ENCODE peak calls at places on chromosome X, in nine cellular contexts. One of them, this sample, is unnamed.

GRCh38 chrX:122134291-122134690 is 1049.8 kb upstream of the GRIA3 start:
- DNase-seq in tibial nerve: no peak
- DNase-seq in transverse colon: no peak
- DNase-seq in upper lobe of left lung: no peak
- DNase-seq in sigmoid colon: no peak
- DNase-seq in A549: no peak
- DNase-seq in K562: no peak
- DNase-seq in suprapubic skin: no peak
- DNase-seq in ovary: no peak
- DNase-seq in this sample: no peak

GRCh38 chrX:39613508-39613921 is 484.2 kb downstream of the BCOR start:
- DNase-seq in tibial nerve: peak
- DNase-seq in sigmoid colon: no peak
- DNase-seq in suprapubic skin: no peak
- DNase-seq in transverse colon: peak
- DNase-seq in upper lobe of left lung: peak
- DNase-seq in K562: no peak
- DNase-seq in A549: peak
- DNase-seq in ovary: peak
- DNase-seq in this sample: no peak

GRCh38 chrX:135707880-135708279 is 5.6 kb upstream of the CT45A1 start:
- DNase-seq in transverse colon: peak
- DNase-seq in K562: peak
- DNase-seq in upper lobe of left lung: no peak
- DNase-seq in ovary: no peak
- DNase-seq in suprapubic skin: no peak
- DNase-seq in tibial nerve: no peak
- DNase-seq in sigmoid colon: no peak
- DNase-seq in A549: peak
- DNase-seq in this sample: no peak

GRCh38 chrX:129797251-129797906 is 17.6 kb downstream of the SASH3 start:
- DNase-seq in K562: no peak
- DNase-seq in sigmoid colon: peak
- DNase-seq in transverse colon: no peak
- DNase-seq in upper lobe of left lung: no peak
- DNase-seq in tibial nerve: no peak
- DNase-seq in suprapubic skin: no peak
- DNase-seq in A549: no peak
- DNase-seq in ovary: no peak
- DNase-seq in this sample: no peak

GRCh38 chrX:121052122-121052521 is 4.7 kb downstream of the GLUD2 start:
- DNase-seq in ovary: no peak
- DNase-seq in K562: no peak
- DNase-seq in suprapubic skin: no peak
- DNase-seq in upper lobe of left lung: no peak
- DNase-seq in tibial nerve: no peak
- DNase-seq in transverse colon: no peak
- DNase-seq in A549: no peak
- DNase-seq in sigmoid colon: no peak
- DNase-seq in this sample: no peak

GRCh38 chrX:19063030-19063429 is 59.2 kb downstream of the ADGRG2 start:
- DNase-seq in transverse colon: no peak
- DNase-seq in ovary: no peak
- DNase-seq in sigmoid colon: no peak
- DNase-seq in A549: peak
- DNase-seq in tibial nerve: no peak
- DNase-seq in upper lobe of left lung: no peak
- DNase-seq in suprapubic skin: no peak
- DNase-seq in K562: no peak
- DNase-seq in this sample: no peak

GRCh38 chrX:119673336-119673735 is 19.6 kb downstream of the SEPTIN6 start:
- DNase-seq in A549: no peak
- DNase-seq in sigmoid colon: peak
- DNase-seq in K562: no peak
- DNase-seq in transverse colon: no peak
- DNase-seq in ovary: no peak
- DNase-seq in upper lobe of left lung: no peak
- DNase-seq in suprapubic skin: no peak
- DNase-seq in tibial nerve: no peak
- DNase-seq in this sample: no peak

GRCh38 chrX:13694359-13694758 is 5.4 kb downstream of the RAB9A start:
- DNase-seq in K562: no peak
- DNase-seq in ovary: no peak
- DNase-seq in suprapubic skin: no peak
- DNase-seq in sigmoid colon: no peak
- DNase-seq in upper lobe of left lung: no peak
- DNase-seq in transverse colon: no peak
- DNase-seq in tibial nerve: no peak
- DNase-seq in A549: no peak
- DNase-seq in this sample: no peak

GRCh38 chrX:53379008-53379710 is 43.3 kb downstream of the SMC1A start:
- DNase-seq in tibial nerve: no peak
- DNase-seq in upper lobe of left lung: no peak
- DNase-seq in transverse colon: no peak
- DNase-seq in A549: no peak
- DNase-seq in sigmoid colon: no peak
- DNase-seq in suprapubic skin: no peak
- DNase-seq in K562: no peak
- DNase-seq in ovary: no peak
- DNase-seq in this sample: no peak

GRCh38 chrX:54721424-54721823 is 76.6 kb downstream of the ITIH6 start:
- DNase-seq in upper lobe of left lung: no peak
- DNase-seq in ovary: no peak
- DNase-seq in tibial nerve: no peak
- DNase-seq in suprapubic skin: no peak
- DNase-seq in sigmoid colon: no peak
- DNase-seq in K562: no peak
- DNase-seq in transverse colon: no peak
- DNase-seq in A549: peak
- DNase-seq in this sample: no peak

GRCh38 chrX:25083661-25084060 is 67.9 kb upstream of the ARX start:
- DNase-seq in transverse colon: no peak
- DNase-seq in A549: peak
- DNase-seq in sigmoid colon: no peak
- DNase-seq in upper lobe of left lung: no peak
- DNase-seq in tibial nerve: no peak
- DNase-seq in K562: no peak
- DNase-seq in suprapubic skin: no peak
- DNase-seq in ovary: no peak
- DNase-seq in this sample: no peak

GRCh38 chrX:38513087-38513742 is 48.1 kb upstream of the TSPAN7 start:
- DNase-seq in upper lobe of left lung: no peak
- DNase-seq in ovary: no peak
- DNase-seq in tibial nerve: no peak
- DNase-seq in transverse colon: no peak
- DNase-seq in K562: no peak
- DNase-seq in sigmoid colon: no peak
- DNase-seq in suprapubic skin: no peak
- DNase-seq in A549: no peak
- DNase-seq in this sample: no peak

GRCh38 chrX:24306430-24306829 is 7.4 kb downstream of the SUPT20HL2 start:
- DNase-seq in suprapubic skin: no peak
- DNase-seq in sigmoid colon: no peak
- DNase-seq in tibial nerve: no peak
- DNase-seq in K562: no peak
- DNase-seq in ovary: no peak
- DNase-seq in A549: no peak
- DNase-seq in transverse colon: no peak
- DNase-seq in upper lobe of left lung: no peak
- DNase-seq in this sample: no peak

GRCh38 chrX:96721398-96721797 is 36.8 kb downstream of the DIAPH2 start:
- DNase-seq in tibial nerve: no peak
- DNase-seq in transverse colon: no peak
- DNase-seq in upper lobe of left lung: no peak
- DNase-seq in suprapubic skin: no peak
- DNase-seq in A549: no peak
- DNase-seq in ovary: no peak
- DNase-seq in sigmoid colon: no peak
- DNase-seq in K562: no peak
- DNase-seq in this sample: no peak

GRCh38 chrX:37993857-37994619 is 12.3 kb upstream of the SYTL5 start:
- DNase-seq in tibial nerve: no peak
- DNase-seq in transverse colon: peak
- DNase-seq in suprapubic skin: no peak
- DNase-seq in ovary: no peak
- DNase-seq in sigmoid colon: no peak
- DNase-seq in upper lobe of left lung: no peak
- DNase-seq in K562: no peak
- DNase-seq in A549: no peak
- DNase-seq in this sample: peak

DNA sequence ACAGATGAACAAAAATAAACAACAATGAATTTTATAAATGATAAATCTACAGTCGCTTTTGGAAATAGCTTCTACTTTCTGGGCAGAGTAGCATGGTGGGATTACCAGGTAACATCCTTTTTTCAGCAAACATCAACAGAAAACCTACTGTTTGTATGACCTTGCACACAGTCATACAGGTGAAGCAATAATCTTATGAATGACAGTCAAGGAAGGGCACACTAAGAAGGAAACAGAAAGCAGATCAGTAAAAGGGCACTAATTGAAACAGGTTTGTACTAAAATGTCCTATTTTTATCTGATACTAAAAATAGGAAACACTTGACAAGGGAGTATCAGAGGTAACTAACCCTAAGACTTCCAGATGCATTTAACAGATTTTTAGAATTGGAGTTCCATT is 108.9 kb downstream of the DLG3 start:
- DNase-seq in tibial nerve: no peak
- DNase-seq in K562: no peak
- DNase-seq in ovary: no peak
- DNase-seq in transverse colon: no peak
- DNase-seq in sigmoid colon: no peak
- DNase-seq in A549: no peak
- DNase-seq in suprapubic skin: no peak
- DNase-seq in upper lobe of left lung: no peak
- DNase-seq in this sample: no peak
- TF ChIP-seq EP300 in tibial nerve: no peak
- TF ChIP-seq EP300 in K562: no peak
- TF ChIP-seq EP300 in ovary: no peak
- TF ChIP-seq EP300 in transverse colon: no peak
- TF ChIP-seq EP300 in sigmoid colon: no peak
- TF ChIP-seq EP300 in A549: no peak
- TF ChIP-seq EP300 in suprapubic skin: no peak
- TF ChIP-seq EP300 in upper lobe of left lung: no peak
- TF ChIP-seq EP300 in this sample: no peak

GRCh38 chrX:150771116-150771515 is 77.9 kb downstream of the MTMR1 start:
- DNase-seq in upper lobe of left lung: no peak
- DNase-seq in tibial nerve: no peak
- DNase-seq in transverse colon: no peak
- DNase-seq in sigmoid colon: no peak
- DNase-seq in K562: no peak
- DNase-seq in A549: no peak
- DNase-seq in ovary: no peak
- DNase-seq in suprapubic skin: no peak
- DNase-seq in this sample: no peak

GRCh38 chrX:150768580-150769190 is 75.5 kb downstream of the MTMR1 start:
- DNase-seq in suprapubic skin: no peak
- DNase-seq in upper lobe of left lung: no peak
- DNase-seq in tibial nerve: no peak
- DNase-seq in sigmoid colon: no peak
- DNase-seq in ovary: no peak
- DNase-seq in A549: no peak
- DNase-seq in transverse colon: no peak
- DNase-seq in K562: no peak
- DNase-seq in this sample: no peak

GRCh38 chrX:150768132-150768485 is 74.9 kb downstream of the MTMR1 start:
- DNase-seq in sigmoid colon: no peak
- DNase-seq in transverse colon: no peak
- DNase-seq in suprapubic skin: no peak
- DNase-seq in A549: no peak
- DNase-seq in ovary: no peak
- DNase-seq in tibial nerve: no peak
- DNase-seq in K562: no peak
- DNase-seq in upper lobe of left lung: no peak
- DNase-seq in this sample: no peak

GRCh38 chrX:150770623-150771022 is 77.4 kb downstream of the MTMR1 start:
- DNase-seq in suprapubic skin: no peak
- DNase-seq in K562: no peak
- DNase-seq in A549: no peak
- DNase-seq in ovary: no peak
- DNase-seq in upper lobe of left lung: no peak
- DNase-seq in sigmoid colon: no peak
- DNase-seq in transverse colon: no peak
- DNase-seq in tibial nerve: no peak
- DNase-seq in this sample: no peak

GRCh38 chrX:150769408-150769807 is 76.2 kb downstream of the MTMR1 start:
- DNase-seq in ovary: no peak
- DNase-seq in K562: no peak
- DNase-seq in sigmoid colon: no peak
- DNase-seq in suprapubic skin: no peak
- DNase-seq in transverse colon: no peak
- DNase-seq in upper lobe of left lung: no peak
- DNase-seq in tibial nerve: no peak
- DNase-seq in A549: no peak
- DNase-seq in this sample: no peak
- H3K27ac ChIP-seq in ovary: no peak
- H3K27ac ChIP-seq in K562: no peak
- H3K27ac ChIP-seq in sigmoid colon: no peak
- H3K27ac ChIP-seq in suprapubic skin: no peak
- H3K27ac ChIP-seq in transverse colon: no peak
- H3K27ac ChIP-seq in upper lobe of left lung: no peak
- H3K27ac ChIP-seq in tibial nerve: no peak
- H3K27ac ChIP-seq in A549: no peak
- H3K27ac ChIP-seq in this sample: no peak

GRCh38 chrX:47198687-47199080 is 5.1 kb downstream of the UBA1 start:
- DNase-seq in tibial nerve: no peak
- DNase-seq in K562: no peak
- DNase-seq in ovary: no peak
- DNase-seq in transverse colon: no peak
- DNase-seq in upper lobe of left lung: no peak
- DNase-seq in A549: no peak
- DNase-seq in sigmoid colon: no peak
- DNase-seq in suprapubic skin: no peak
- DNase-seq in this sample: no peak
- TF ChIP-seq EP300 in tibial nerve: no peak
- TF ChIP-seq EP300 in K562: no peak
- TF ChIP-seq EP300 in ovary: no peak
- TF ChIP-seq EP300 in transverse colon: no peak
- TF ChIP-seq EP300 in upper lobe of left lung: no peak
- TF ChIP-seq EP300 in A549: no peak
- TF ChIP-seq EP300 in sigmoid colon: no peak
- TF ChIP-seq EP300 in suprapubic skin: no peak
- TF ChIP-seq EP300 in this sample: no peak

GRCh38 chrX:154477891-154478477 is 1.1 kb downstream of the LAGE3 start:
- DNase-seq in ovary: no peak
- DNase-seq in suprapubic skin: no peak
- DNase-seq in sigmoid colon: peak
- DNase-seq in A549: no peak
- DNase-seq in transverse colon: no peak
- DNase-seq in K562: no peak
- DNase-seq in upper lobe of left lung: no peak
- DNase-seq in tibial nerve: no peak
- DNase-seq in this sample: no peak
- H3K27ac ChIP-seq in ovary: no peak
- H3K27ac ChIP-seq in suprapubic skin: peak
- H3K27ac ChIP-seq in sigmoid colon: peak
- H3K27ac ChIP-seq in A549: peak
- H3K27ac ChIP-seq in transverse colon: peak
- H3K27ac ChIP-seq in K562: peak
- H3K27ac ChIP-seq in upper lobe of left lung: peak
- H3K27ac ChIP-seq in tibial nerve: peak
- H3K27ac ChIP-seq in this sample: peak

GRCh38 chrX:9737363-9737762 is 28.3 kb downstream of the GPR143 start:
- DNase-seq in tibial nerve: no peak
- DNase-seq in suprapubic skin: no peak
- DNase-seq in A549: no peak
- DNase-seq in sigmoid colon: no peak
- DNase-seq in ovary: no peak
- DNase-seq in transverse colon: no peak
- DNase-seq in upper lobe of left lung: no peak
- DNase-seq in K562: no peak
- DNase-seq in this sample: no peak
- TF ChIP-seq EP300 in tibial nerve: no peak
- TF ChIP-seq EP300 in suprapubic skin: no peak
- TF ChIP-seq EP300 in A549: no peak
- TF ChIP-seq EP300 in sigmoid colon: no peak
- TF ChIP-seq EP300 in ovary: no peak
- TF ChIP-seq EP300 in transverse colon: no peak
- TF ChIP-seq EP300 in upper lobe of left lung: no peak
- TF ChIP-seq EP300 in K562: no peak
- TF ChIP-seq EP300 in this sample: no peak

This sample was measured in stomach.